ENCODE peak calls at places on chromosomes 13 and 19, in four cellular contexts. Y is AG10803, R is progenitor cell of endocrine pancreas, C is fibroblast of pulmonary artery. T is an unnamed sample.

GRCh38 chr13:50382511-50382910 is 367.3 kb downstream of the KCNRG start:
- DNase-seq in Y (no peak), R (no peak), C (no peak), T (no peak)

GRCh38 chr19:5292453-5292842 is 48.2 kb downstream of the PTPRS start:
- DNase-seq in Y (peak; percentile 25), R (no peak), C (no peak), T (no peak)

GRCh38 chr13:40547545-40548322 is 118.7 kb downstream of the FOXO1 start:
- DNase-seq in Y (no peak), R (no peak), C (peak; percentile 35), T (no peak)

GRCh38 chr13:46303743-46304385 is 83.2 kb downstream of the RUBCNL start:
- DNase-seq in Y (no peak), R (no peak), C (no peak), T (no peak)

GRCh38 chr13:41058229-41059070 is 2.9 kb upstream of the WBP4 start:
- DNase-seq in Y (no peak), R (no peak), C (no peak), T (peak; percentile 26)

GRCh38 chr13:39571502-39572092 is 31.4 kb downstream of the LHFPL6 start:
- DNase-seq in Y (no peak), R (no peak), C (no peak), T (no peak)

GRCh38 chr13:31119966-31120733 is 41.6 kb downstream of the HSPH1 start:
- DNase-seq in Y (no peak), R (no peak), C (peak; percentile 29), T (no peak)

GRCh38 chr13:81051873-81052272 is 710.9 kb upstream of the SPRY2 start:
- DNase-seq in Y (no peak), R (no peak), C (peak; percentile 38), T (no peak)

GRCh38 chr13:110047511-110047910 is 259.4 kb downstream of the COL4A1 start:
- DNase-seq in Y (peak; percentile 22), R (no peak), C (peak; percentile 98), T (peak; percentile 95)

GRCh38 chr13:95536629-95537241 is 15.8 kb upstream of the CLDN10 start:
- DNase-seq in Y (peak; percentile 34), R (no peak), C (peak; percentile 63), T (no peak)

GRCh38 chr13:95540848-95541247 is 11.7 kb upstream of the CLDN10 start:
- DNase-seq in Y (no peak), R (no peak), C (no peak), T (no peak)

GRCh38 chr13:95530178-95530577 is 22.3 kb upstream of the CLDN10 start:
- DNase-seq in Y (peak; percentile 11), R (no peak), C (peak; percentile 72), T (no peak)

GRCh38 chr13:95533545-95534135 is 18.9 kb upstream of the CLDN10 start:
- DNase-seq in Y (no peak), R (no peak), C (no peak), T (no peak)

GRCh38 chr13:95535243-95535642 is 17.3 kb upstream of the CLDN10 start:
- DNase-seq in Y (peak; percentile 8), R (no peak), C (peak; percentile 50), T (no peak)
- TF ChIP-seq CTCF in Y (no peak), R (no peak), C (no peak), T (no peak)

GRCh38 chr19:9883764-9884163 is 48.6 kb downstream of the PIN1 start:
- DNase-seq in Y (no peak), R (no peak), C (no peak), T (no peak)

GRCh38 chr19:9883231-9883758 is 48.2 kb downstream of the PIN1 start:
- DNase-seq in Y (no peak), R (peak; percentile 17), C (no peak), T (no peak)

GRCh38 chr19:9881720-9882119 is 46.6 kb downstream of the PIN1 start:
- DNase-seq in Y (no peak), R (no peak), C (no peak), T (no peak)

GRCh38 chr19:9885077-9885552 is 50.0 kb downstream of the PIN1 start:
- DNase-seq in Y (peak; percentile 39), R (no peak), C (peak; percentile 53), T (no peak)
- TF ChIP-seq CTCF in Y (peak; percentile 53), R (peak; percentile 25), C (peak; percentile 58), T (no peak)

GRCh38 chr13:111484959-111485358 is 164.5 kb downstream of the TEX29 start:
- DNase-seq in Y (no peak), R (no peak), C (no peak), T (no peak)
- TF ChIP-seq CTCF in Y (no peak), R (no peak), C (no peak), T (no peak)

DNA sequence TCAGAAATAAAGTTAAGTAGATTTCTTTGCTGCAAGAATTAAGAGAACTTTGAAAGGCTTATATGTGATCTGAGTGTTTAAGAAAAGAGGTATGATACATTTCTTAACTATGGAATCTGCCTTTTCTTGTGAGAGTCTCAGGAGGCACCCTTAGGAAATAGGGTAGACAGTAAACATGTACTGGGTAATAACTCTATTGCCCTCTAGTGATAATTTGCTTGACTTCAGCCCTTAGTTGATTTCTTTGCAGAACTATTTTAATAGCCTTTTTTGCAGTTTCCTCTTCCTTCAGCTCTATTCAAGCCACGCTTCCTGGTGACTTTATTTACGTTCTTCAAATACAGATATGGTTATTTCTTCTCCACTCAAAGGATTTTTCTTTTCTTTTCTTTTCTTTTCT is 37.0 kb upstream of the CCNA1 start:
- DNase-seq in Y (peak; percentile 84), R (no peak), C (peak; percentile 77), T (no peak)
- TF ChIP-seq CTCF in Y (peak; percentile 77), R (peak; percentile 29), C (peak; percentile 65), T (no peak)

GRCh38 chr19:39147480-39147879 is 21.9 kb downstream of the PAK4 start:
- DNase-seq in Y (no peak), R (no peak), C (no peak), T (no peak)
- TF ChIP-seq CTCF in Y (no peak), R (no peak), C (no peak), T (no peak)

GRCh38 chr13:71320452-71320851 is 546.6 kb downstream of the DACH1 start:
- DNase-seq in Y (no peak), R (no peak), C (peak; percentile 68), T (no peak)
- TF ChIP-seq CTCF in Y (no peak), R (peak; percentile 49), C (peak; percentile 61), T (no peak)

GRCh38 chr13:59356607-59357006 is 807.1 kb downstream of the DIAPH3 start:
- DNase-seq in Y (peak; percentile 5), R (no peak), C (peak; percentile 98), T (peak; percentile 66)
- TF ChIP-seq CTCF in Y (no peak), R (no peak), C (no peak), T (no peak)

T was measured in thyroid gland.